ENCODE peak calls at places on chromosome 13, in nine cellular contexts. Q is tibial artery, A is NB4, T is HFF-Myc, N is heart left ventricle, F is endodermal cell, V is fibroblast of lung, G is BE2C, S is prostate gland. K is an unnamed sample.
A peak's percentile ranks its signal among the peaks of the same experiment; 100 is the strongest.

GRCh38 chr13:89514534-89515312 is 1832.8 kb upstream of the MIR17HG start:
- DNase-seq in Q (no peak), A (no peak), T (no peak), N (no peak), F (peak; percentile 51), V (peak; percentile 83), G (no peak), S (no peak), K (no peak)

GRCh38 chr13:113742000-113742441 is 17.0 kb upstream of the TMEM255B start:
- DNase-seq in Q (no peak), A (peak; percentile 98), T (no peak), N (no peak), F (peak; percentile 80), V (peak; percentile 78), G (peak; percentile 88), S (no peak), K (no peak)

GRCh38 chr13:75327132-75327505 is 154.8 kb downstream of the TBC1D4 start:
- DNase-seq in Q (no peak), A (no peak), T (no peak), N (no peak), F (no peak), V (no peak), G (no peak), S (no peak), K (no peak)

GRCh38 chr13:68185767-68186166 is 955.6 kb upstream of the PCDH9 start:
- DNase-seq in Q (no peak), A (no peak), T (no peak), N (no peak), F (no peak), V (peak; percentile 34), G (no peak), S (no peak), K (no peak)

GRCh38 chr13:33577037-33577436 is 240.9 kb upstream of the RFC3 start:
- DNase-seq in Q (no peak), A (no peak), T (no peak), N (no peak), F (no peak), V (peak; percentile 20), G (no peak), S (no peak), K (no peak)

GRCh38 chr13:20843177-20843576 is 59.4 kb downstream of the XPO4 start:
- DNase-seq in Q (no peak), A (no peak), T (no peak), N (no peak), F (no peak), V (peak; percentile 70), G (peak; percentile 28), S (no peak), K (no peak)

GRCh38 chr13:108083056-108083455 is 132.3 kb downstream of the LIG4 start:
- DNase-seq in Q (no peak), A (no peak), T (no peak), N (no peak), F (no peak), V (no peak), G (no peak), S (no peak), K (no peak)

GRCh38 chr13:53158201-53158600 is 129.6 kb downstream of the OLFM4 start:
- DNase-seq in Q (no peak), A (no peak), T (no peak), N (no peak), F (no peak), V (no peak), G (no peak), S (no peak), K (no peak)

GRCh38 chr13:22060187-22060586 is 389.3 kb downstream of the FGF9 start:
- DNase-seq in Q (no peak), A (no peak), T (no peak), N (no peak), F (no peak), V (no peak), G (no peak), S (no peak), K (no peak)

GRCh38 chr13:22063416-22064124 is 392.7 kb downstream of the FGF9 start:
- DNase-seq in Q (no peak), A (no peak), T (no peak), N (no peak), F (no peak), V (no peak), G (no peak), S (no peak), K (no peak)

GRCh38 chr13:22062478-22063205 is 391.8 kb downstream of the FGF9 start:
- DNase-seq in Q (no peak), A (no peak), T (no peak), N (no peak), F (no peak), V (peak; percentile 3), G (no peak), S (no peak), K (no peak)

GRCh38 chr13:22061806-22062391 is 391.0 kb downstream of the FGF9 start:
- DNase-seq in Q (no peak), A (no peak), T (no peak), N (no peak), F (no peak), V (no peak), G (no peak), S (no peak), K (peak; percentile 79)

DNA sequence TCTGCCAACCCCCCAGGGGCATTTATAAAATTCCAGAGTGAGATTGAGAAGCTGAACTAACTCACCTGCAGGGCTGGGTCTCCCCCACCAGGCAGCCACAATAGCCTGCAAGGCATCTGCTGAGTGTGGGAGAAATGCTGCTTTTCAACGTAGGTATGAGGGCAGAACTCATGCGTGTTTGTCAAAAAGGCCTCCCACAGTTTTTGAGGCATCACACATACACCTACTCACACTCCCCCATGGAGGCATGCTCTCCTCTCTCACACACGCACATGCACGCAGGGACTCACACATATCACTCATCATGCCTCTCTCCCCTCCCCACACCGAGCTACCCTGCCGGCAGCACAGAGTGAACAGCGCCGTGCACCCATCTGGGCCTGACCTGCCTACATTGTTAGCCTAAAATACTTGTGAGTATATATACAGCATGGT is 390.5 kb downstream of the FGF9 start:
- DNase-seq in Q (no peak), A (no peak), T (no peak), N (no peak), F (peak; percentile 71), V (no peak), G (no peak), S (no peak), K (peak; percentile 79)
- TF ChIP-seq CTCF in Q (no peak), A (no peak), T (no peak), N (no peak), F (peak; percentile 38), V (no peak), G (no peak), S (no peak), K (peak; percentile 35)

GRCh38 chr13:101624981-101625380 is 172.5 kb downstream of the ITGBL1 start:
- DNase-seq in Q (no peak), A (no peak), T (no peak), N (no peak), F (no peak), V (no peak), G (no peak), S (no peak), K (peak; percentile 28)

GRCh38 chr13:101624210-101624922 is 171.9 kb downstream of the ITGBL1 start:
- DNase-seq in Q (no peak), A (no peak), T (no peak), N (no peak), F (peak; percentile 56), V (peak; percentile 51), G (no peak), S (no peak), K (peak; percentile 5)

GRCh38 chr13:101628900-101629299 is 176.4 kb downstream of the ITGBL1 start:
- DNase-seq in Q (no peak), A (no peak), T (no peak), N (no peak), F (no peak), V (no peak), G (no peak), S (no peak), K (no peak)

GRCh38 chr13:101626925-101627555 is 174.6 kb downstream of the ITGBL1 start:
- DNase-seq in Q (no peak), A (peak; percentile 15), T (no peak), N (no peak), F (no peak), V (peak; percentile 54), G (no peak), S (no peak), K (peak; percentile 65)

DNA sequence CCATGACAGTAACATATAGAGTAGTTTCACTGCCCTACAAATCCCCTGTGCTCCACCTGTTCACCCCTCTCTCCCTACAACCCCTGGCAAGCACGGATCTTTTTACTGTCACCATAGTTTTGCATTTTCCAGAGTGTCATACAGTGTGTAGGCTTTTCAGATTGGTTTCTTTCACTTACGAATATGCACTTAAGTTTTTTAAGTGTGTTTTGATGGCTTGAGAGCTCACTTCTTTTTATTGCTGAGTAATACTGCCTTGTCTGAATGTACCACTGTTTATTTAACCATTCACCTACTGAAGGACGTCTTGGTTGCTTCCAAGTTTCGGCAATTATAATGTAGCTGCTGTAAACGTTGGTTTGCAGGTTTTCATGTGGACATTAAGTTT is 175.1 kb downstream of the ITGBL1 start:
- DNase-seq in Q (no peak), A (no peak), T (no peak), N (no peak), F (no peak), V (peak; percentile 62), G (no peak), S (no peak), K (peak; percentile 31)
- H3K4me3 ChIP-seq in Q (peak overlapping the region; percentile 40), A (no peak overlapping the region), T (no peak overlapping the region), N (peak overlapping the region; percentile 36), F (no peak overlapping the region), V (peak overlapping the region; percentile 51), G (no peak overlapping the region), S (no peak overlapping the region), K (no peak overlapping the region)

GRCh38 chr13:78660130-78660857 is 1.3 kb upstream of the OBI1 start:
- DNase-seq in Q (no peak), A (no peak), T (no peak), N (no peak), F (peak; percentile 68), V (peak; percentile 27), G (peak; percentile 63), S (peak; percentile 4), K (peak; percentile 48)
- TF ChIP-seq CTCF in Q (no peak), A (no peak), T (no peak), N (no peak), F (peak; percentile 35), V (no peak), G (peak; percentile 46), S (no peak), K (no peak)

GRCh38 chr13:48320396-48320790 is 16.8 kb downstream of the RB1 start:
- DNase-seq in Q (no peak), A (no peak), T (no peak), N (no peak), F (no peak), V (no peak), G (no peak), S (no peak), K (no peak)

GRCh38 chr13:48320906-48321510 is 17.5 kb downstream of the RB1 start:
- DNase-seq in Q (no peak), A (no peak), T (no peak), N (no peak), F (no peak), V (no peak), G (no peak), S (no peak), K (no peak)

GRCh38 chr13:48318014-48318713 is 14.6 kb downstream of the RB1 start:
- DNase-seq in Q (no peak), A (no peak), T (no peak), N (peak; percentile 52), F (no peak), V (no peak), G (no peak), S (no peak), K (no peak)

GRCh38 chr13:48318714-48319457 is 15.3 kb downstream of the RB1 start:
- DNase-seq in Q (peak; percentile 74), A (no peak), T (no peak), N (peak; percentile 27), F (no peak), V (no peak), G (no peak), S (no peak), K (no peak)

GRCh38 chr13:48319458-48320395 is 16.2 kb downstream of the RB1 start:
- DNase-seq in Q (no peak), A (no peak), T (no peak), N (no peak), F (no peak), V (no peak), G (no peak), S (no peak), K (no peak)
- H3K4me3 ChIP-seq in Q (peak overlapping the region; percentile 47), A (no peak overlapping the region), T (no peak overlapping the region), N (peak overlapping the region; percentile 51), F (no peak overlapping the region), V (no peak overlapping the region), G (no peak overlapping the region), S (no peak overlapping the region), K (no peak overlapping the region)